ENCODE peak calls at places on chromosomes 3 and 15, in four cellular contexts. B, A, R and V are unnamed samples.

GRCh38 chr3:187101184-187102072 is 37.9 kb downstream of the RPL39L start:
- DNase-seq in B (no peak), A (peak), R (peak), V (no peak)

GRCh38 chr3:113264249-113264648 is 52.9 kb downstream of the BOC start:
- DNase-seq in B (peak), A (peak), R (no peak), V (no peak)

GRCh38 chr15:40787991-40788390 is 18.2 kb downstream of the C15orf62 start:
- DNase-seq in B (no peak), A (no peak), R (no peak), V (no peak)

GRCh38 chr15:100147828-100148227 is 193.9 kb downstream of the ADAMTS17 start:
- DNase-seq in B (no peak), A (no peak), R (no peak), V (no peak)

GRCh38 chr3:159619341-159619885 is 369.2 kb upstream of the IL12A start:
- DNase-seq in B (no peak), A (no peak), R (no peak), V (no peak)

GRCh38 chr3:167406876-167407492 is 26.9 kb upstream of the ZBBX start:
- DNase-seq in B (peak), A (no peak), R (no peak), V (no peak)

GRCh38 chr3:40185029-40185695 is 124.3 kb upstream of the EIF1B start:
- DNase-seq in B (no peak), A (no peak), R (no peak), V (no peak)

GRCh38 chr15:34942363-34942762 is 27.2 kb downstream of the AQR start:
- DNase-seq in B (no peak), A (no peak), R (no peak), V (no peak)

GRCh38 chr15:29091666-29092065 is 178.0 kb downstream of the NSMCE3 start:
- DNase-seq in B (no peak), A (no peak), R (no peak), V (no peak)

GRCh38 chr3:21059409-21059808 is 691.6 kb downstream of the ZNF385D start:
- DNase-seq in B (no peak), A (no peak), R (no peak), V (no peak)

GRCh38 chr3:134630506-134630905 is 20.3 kb downstream of the KY start:
- DNase-seq in B (no peak), A (no peak), R (no peak), V (no peak)

GRCh38 chr3:17431004-17431403 is 311.4 kb downstream of the TBC1D5 start:
- DNase-seq in B (no peak), A (no peak), R (no peak), V (no peak)

GRCh38 chr3:127799476-127800222 is 22.7 kb downstream of the MGLL start:
- DNase-seq in B (no peak), A (no peak), R (no peak), V (no peak)

GRCh38 chr15:82849556-82850241 is 40.3 kb downstream of the WHAMM start:
- DNase-seq in B (peak), A (peak), R (peak), V (peak)

GRCh38 chr15:85329561-85330421 is 50.6 kb upstream of the AKAP13 start:
- DNase-seq in B (no peak), A (no peak), R (no peak), V (peak)

GRCh38 chr3:13728487-13728886 is 151.4 kb downstream of the WNT7A start:
- DNase-seq in B (no peak), A (no peak), R (no peak), V (no peak)